ENCODE peak calls at places on chromosomes 3 and 15, in eight cellular contexts. One of them, this sample, is unnamed.

GRCh38 chr15:23734856-23735255 is 47.8 kb upstream of the NDN start:
- DNase-seq in suprapubic skin: no peak
- DNase-seq in lower leg skin: no peak
- DNase-seq in WTC11: no peak
- DNase-seq in mammary epithelial cell: no peak
- DNase-seq in GM20000: no peak
- DNase-seq in lung: no peak
- DNase-seq in progenitor cell of endocrine pancreas: no peak
- DNase-seq in this sample: no peak

GRCh38 chr3:160686955-160687535 is 10.1 kb downstream of the ARL14 start:
- DNase-seq in suprapubic skin: no peak
- DNase-seq in lower leg skin: no peak
- DNase-seq in WTC11: no peak
- DNase-seq in mammary epithelial cell: no peak
- DNase-seq in GM20000: peak
- DNase-seq in lung: no peak
- DNase-seq in progenitor cell of endocrine pancreas: no peak
- DNase-seq in this sample: no peak

GRCh38 chr3:86968224-86968932 is 22.6 kb downstream of the VGLL3 start:
- DNase-seq in suprapubic skin: no peak
- DNase-seq in lower leg skin: no peak
- DNase-seq in WTC11: no peak
- DNase-seq in mammary epithelial cell: no peak
- DNase-seq in GM20000: no peak
- DNase-seq in lung: no peak
- DNase-seq in progenitor cell of endocrine pancreas: no peak
- DNase-seq in this sample: no peak

GRCh38 chr3:187955076-187955952 is 198.6 kb upstream of the LPP start:
- DNase-seq in suprapubic skin: no peak
- DNase-seq in lower leg skin: no peak
- DNase-seq in WTC11: no peak
- DNase-seq in mammary epithelial cell: peak
- DNase-seq in GM20000: no peak
- DNase-seq in lung: no peak
- DNase-seq in progenitor cell of endocrine pancreas: no peak
- DNase-seq in this sample: no peak

GRCh38 chr15:83322061-83322460 is 37.6 kb upstream of the BNC1 start:
- DNase-seq in suprapubic skin: no peak
- DNase-seq in lower leg skin: no peak
- DNase-seq in WTC11: no peak
- DNase-seq in mammary epithelial cell: peak
- DNase-seq in GM20000: no peak
- DNase-seq in lung: no peak
- DNase-seq in progenitor cell of endocrine pancreas: no peak
- DNase-seq in this sample: no peak

GRCh38 chr3:182248349-182248880 is 536.7 kb downstream of the SOX2 start:
- DNase-seq in suprapubic skin: no peak
- DNase-seq in lower leg skin: no peak
- DNase-seq in WTC11: no peak
- DNase-seq in mammary epithelial cell: peak
- DNase-seq in GM20000: peak
- DNase-seq in lung: no peak
- DNase-seq in progenitor cell of endocrine pancreas: no peak
- DNase-seq in this sample: no peak

GRCh38 chr3:146640955-146641867 is 36.1 kb upstream of the PLSCR5 start:
- DNase-seq in suprapubic skin: no peak
- DNase-seq in lower leg skin: no peak
- DNase-seq in WTC11: no peak
- DNase-seq in mammary epithelial cell: peak
- DNase-seq in GM20000: peak
- DNase-seq in lung: no peak
- DNase-seq in progenitor cell of endocrine pancreas: no peak
- DNase-seq in this sample: no peak

GRCh38 chr3:41202834-41203345 is 3.6 kb downstream of the CTNNB1 start:
- DNase-seq in suprapubic skin: no peak
- DNase-seq in lower leg skin: no peak
- DNase-seq in WTC11: no peak
- DNase-seq in mammary epithelial cell: peak
- DNase-seq in GM20000: peak
- DNase-seq in lung: no peak
- DNase-seq in progenitor cell of endocrine pancreas: no peak
- DNase-seq in this sample: no peak

GRCh38 chr15:55909036-55909811 is 84.2 kb downstream of the NEDD4 start:
- DNase-seq in suprapubic skin: no peak
- DNase-seq in lower leg skin: no peak
- DNase-seq in WTC11: no peak
- DNase-seq in mammary epithelial cell: peak
- DNase-seq in GM20000: no peak
- DNase-seq in lung: no peak
- DNase-seq in progenitor cell of endocrine pancreas: no peak
- DNase-seq in this sample: no peak

GRCh38 chr15:65893060-65893459 is 23.8 kb downstream of the RAB11A start:
- DNase-seq in suprapubic skin: no peak
- DNase-seq in lower leg skin: no peak
- DNase-seq in WTC11: no peak
- DNase-seq in mammary epithelial cell: no peak
- DNase-seq in GM20000: no peak
- DNase-seq in lung: no peak
- DNase-seq in progenitor cell of endocrine pancreas: no peak
- DNase-seq in this sample: no peak

GRCh38 chr3:180631317-180631716 is 29.4 kb downstream of the TTC14 start:
- DNase-seq in suprapubic skin: no peak
- DNase-seq in lower leg skin: no peak
- DNase-seq in WTC11: no peak
- DNase-seq in mammary epithelial cell: no peak
- DNase-seq in GM20000: no peak
- DNase-seq in lung: no peak
- DNase-seq in progenitor cell of endocrine pancreas: no peak
- DNase-seq in this sample: no peak

GRCh38 chr15:35626984-35627383 is 81.0 kb upstream of the DPH6 start:
- DNase-seq in suprapubic skin: no peak
- DNase-seq in lower leg skin: no peak
- DNase-seq in WTC11: no peak
- DNase-seq in mammary epithelial cell: no peak
- DNase-seq in GM20000: no peak
- DNase-seq in lung: no peak
- DNase-seq in progenitor cell of endocrine pancreas: no peak
- DNase-seq in this sample: no peak

GRCh38 chr3:36709826-36710365 is 54.5 kb downstream of the DCLK3 start:
- DNase-seq in suprapubic skin: no peak
- DNase-seq in lower leg skin: no peak
- DNase-seq in WTC11: no peak
- DNase-seq in mammary epithelial cell: no peak
- DNase-seq in GM20000: no peak
- DNase-seq in lung: no peak
- DNase-seq in progenitor cell of endocrine pancreas: no peak
- DNase-seq in this sample: no peak

GRCh38 chr3:36713904-36714303 is 50.4 kb downstream of the DCLK3 start:
- DNase-seq in suprapubic skin: no peak
- DNase-seq in lower leg skin: no peak
- DNase-seq in WTC11: no peak
- DNase-seq in mammary epithelial cell: no peak
- DNase-seq in GM20000: no peak
- DNase-seq in lung: no peak
- DNase-seq in progenitor cell of endocrine pancreas: no peak
- DNase-seq in this sample: no peak

GRCh38 chr3:36710606-36711005 is 53.7 kb downstream of the DCLK3 start:
- DNase-seq in suprapubic skin: no peak
- DNase-seq in lower leg skin: no peak
- DNase-seq in WTC11: no peak
- DNase-seq in mammary epithelial cell: no peak
- DNase-seq in GM20000: no peak
- DNase-seq in lung: no peak
- DNase-seq in progenitor cell of endocrine pancreas: no peak
- DNase-seq in this sample: no peak

GRCh38 chr3:36709281-36709680 is 55.1 kb downstream of the DCLK3 start:
- DNase-seq in suprapubic skin: no peak
- DNase-seq in lower leg skin: no peak
- DNase-seq in WTC11: no peak
- DNase-seq in mammary epithelial cell: no peak
- DNase-seq in GM20000: no peak
- DNase-seq in lung: no peak
- DNase-seq in progenitor cell of endocrine pancreas: no peak
- DNase-seq in this sample: no peak

DNA sequence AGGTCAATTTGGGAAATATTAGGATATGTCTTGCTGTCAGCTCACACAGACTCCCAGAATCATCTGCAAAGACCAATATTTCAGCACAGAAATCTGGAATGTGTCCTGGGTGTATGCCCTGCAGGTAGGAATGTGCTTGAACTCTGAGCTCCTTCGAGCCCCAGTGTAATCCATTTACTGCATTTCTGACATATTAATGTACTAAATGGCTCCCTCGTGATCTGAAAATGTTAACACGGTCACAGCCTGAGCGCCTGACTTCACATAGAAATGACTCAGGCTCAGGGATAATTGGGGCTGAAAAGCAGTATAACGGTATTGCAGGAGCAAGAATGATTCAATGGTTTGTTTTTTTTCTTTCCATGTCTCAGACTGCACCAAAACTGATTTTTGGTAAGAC is 50.0 kb downstream of the DCLK3 start:
- DNase-seq in suprapubic skin: no peak
- DNase-seq in lower leg skin: no peak
- DNase-seq in WTC11: no peak
- DNase-seq in mammary epithelial cell: no peak
- DNase-seq in GM20000: no peak
- DNase-seq in lung: no peak
- DNase-seq in progenitor cell of endocrine pancreas: no peak
- DNase-seq in this sample: no peak
- TF ChIP-seq CTCF in suprapubic skin: no peak
- TF ChIP-seq CTCF in lower leg skin: no peak
- TF ChIP-seq CTCF in WTC11: no peak
- TF ChIP-seq CTCF in mammary epithelial cell: peak
- TF ChIP-seq CTCF in GM20000: no peak
- TF ChIP-seq CTCF in lung: no peak
- TF ChIP-seq CTCF in progenitor cell of endocrine pancreas: no peak
- TF ChIP-seq CTCF in this sample: no peak

DNA sequence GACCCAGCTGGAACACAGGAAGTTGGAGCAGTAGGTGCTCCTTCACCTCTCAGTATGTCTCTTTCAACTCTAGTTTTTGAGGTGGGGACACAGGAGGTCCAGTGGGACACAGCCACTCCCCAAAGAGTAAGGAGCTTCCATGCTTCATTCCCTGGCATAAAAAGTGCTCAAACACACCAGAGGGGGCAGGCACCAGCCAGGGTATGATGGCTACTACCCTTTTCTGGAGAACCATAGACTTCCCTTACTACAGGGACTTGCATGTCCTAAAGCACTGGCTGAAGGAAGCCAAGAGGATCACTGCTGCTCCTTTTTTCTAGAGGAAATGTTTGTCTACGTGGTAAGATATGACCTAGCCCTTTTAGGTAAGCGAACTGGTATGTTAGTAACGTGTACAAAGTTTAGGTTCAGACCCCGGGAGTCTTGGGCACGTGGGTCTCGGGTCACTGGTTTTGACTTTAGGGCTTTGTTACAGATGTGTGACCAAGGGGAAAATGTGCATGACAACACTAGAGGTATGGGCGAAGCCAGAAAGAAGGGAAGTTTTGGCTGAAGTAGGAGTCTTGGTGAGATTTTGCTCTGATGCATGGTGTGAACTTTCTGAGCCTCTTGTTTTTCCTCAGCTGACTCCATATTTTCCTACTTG is 11.9 kb downstream of the IL17RB start:
- DNase-seq in suprapubic skin: no peak
- DNase-seq in lower leg skin: no peak
- DNase-seq in WTC11: no peak
- DNase-seq in mammary epithelial cell: no peak
- DNase-seq in GM20000: no peak
- DNase-seq in lung: no peak
- DNase-seq in progenitor cell of endocrine pancreas: no peak
- DNase-seq in this sample: no peak
- TF ChIP-seq CTCF in suprapubic skin: no peak
- TF ChIP-seq CTCF in lower leg skin: no peak
- TF ChIP-seq CTCF in WTC11: no peak
- TF ChIP-seq CTCF in mammary epithelial cell: no peak
- TF ChIP-seq CTCF in GM20000: no peak
- TF ChIP-seq CTCF in lung: no peak
- TF ChIP-seq CTCF in progenitor cell of endocrine pancreas: no peak
- TF ChIP-seq CTCF in this sample: no peak

GRCh38 chr3:77814845-77815244 is 774.9 kb downstream of the ROBO2 start:
- DNase-seq in suprapubic skin: no peak
- DNase-seq in lower leg skin: no peak
- DNase-seq in WTC11: no peak
- DNase-seq in mammary epithelial cell: no peak
- DNase-seq in GM20000: no peak
- DNase-seq in lung: no peak
- DNase-seq in progenitor cell of endocrine pancreas: no peak
- DNase-seq in this sample: no peak

GRCh38 chr3:77816470-77816869 is 776.6 kb downstream of the ROBO2 start:
- DNase-seq in suprapubic skin: no peak
- DNase-seq in lower leg skin: no peak
- DNase-seq in WTC11: no peak
- DNase-seq in mammary epithelial cell: no peak
- DNase-seq in GM20000: no peak
- DNase-seq in lung: no peak
- DNase-seq in progenitor cell of endocrine pancreas: no peak
- DNase-seq in this sample: no peak

GRCh38 chr3:77815467-77815866 is 775.6 kb downstream of the ROBO2 start:
- DNase-seq in suprapubic skin: no peak
- DNase-seq in lower leg skin: no peak
- DNase-seq in WTC11: peak
- DNase-seq in mammary epithelial cell: no peak
- DNase-seq in GM20000: no peak
- DNase-seq in lung: no peak
- DNase-seq in progenitor cell of endocrine pancreas: no peak
- DNase-seq in this sample: no peak
- TF ChIP-seq CTCF in suprapubic skin: no peak
- TF ChIP-seq CTCF in lower leg skin: no peak
- TF ChIP-seq CTCF in WTC11: no peak
- TF ChIP-seq CTCF in mammary epithelial cell: peak
- TF ChIP-seq CTCF in GM20000: no peak
- TF ChIP-seq CTCF in lung: no peak
- TF ChIP-seq CTCF in progenitor cell of endocrine pancreas: peak
- TF ChIP-seq CTCF in this sample: peak

DNA sequence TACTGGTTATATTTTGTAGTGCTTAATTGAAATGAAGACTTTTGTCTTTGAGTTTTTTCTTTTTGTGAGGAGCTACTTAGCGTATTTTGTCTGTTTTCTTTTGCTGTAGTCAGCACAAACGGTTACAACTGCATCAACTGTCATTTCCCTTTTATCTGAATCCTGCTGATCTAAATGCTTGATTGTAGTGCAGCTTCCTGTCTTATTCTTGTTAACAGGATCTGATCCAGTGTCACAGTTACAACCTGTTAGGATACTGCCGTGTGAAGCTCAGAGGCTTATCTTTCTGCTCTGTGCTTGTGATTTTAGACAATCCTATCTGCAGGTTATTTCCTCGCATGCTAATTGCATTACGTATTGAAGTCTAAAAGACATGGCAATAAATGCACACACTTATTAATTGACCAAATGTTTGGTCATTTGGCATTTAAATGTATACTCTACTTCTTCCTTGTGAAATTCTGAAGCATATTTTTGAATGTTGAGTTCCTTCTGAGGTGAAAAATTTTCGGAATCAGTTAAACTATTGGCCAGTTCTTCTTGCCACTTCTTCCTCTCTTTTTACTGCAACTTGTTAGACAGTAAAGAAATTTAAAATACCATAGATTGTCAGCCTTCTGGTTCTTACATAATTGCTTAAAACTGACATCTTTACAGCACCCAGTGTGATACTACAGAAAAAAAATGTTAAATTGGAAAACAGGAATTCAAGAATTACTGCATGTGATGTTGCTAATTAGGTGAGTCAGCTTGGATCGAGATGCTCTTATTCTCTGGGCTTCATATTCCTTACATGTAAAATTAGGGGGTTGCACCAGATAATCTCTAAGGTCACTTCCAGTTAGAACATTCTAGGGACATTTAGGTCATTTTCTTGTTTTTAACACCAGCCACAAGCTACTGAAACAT is 168.2 kb downstream of the MBNL1 start:
- DNase-seq in suprapubic skin: no peak
- DNase-seq in lower leg skin: no peak
- DNase-seq in WTC11: no peak
- DNase-seq in mammary epithelial cell: no peak
- DNase-seq in GM20000: no peak
- DNase-seq in lung: no peak
- DNase-seq in progenitor cell of endocrine pancreas: no peak
- DNase-seq in this sample: no peak
- TF ChIP-seq CTCF in suprapubic skin: no peak
- TF ChIP-seq CTCF in lower leg skin: no peak
- TF ChIP-seq CTCF in WTC11: no peak
- TF ChIP-seq CTCF in mammary epithelial cell: no peak
- TF ChIP-seq CTCF in GM20000: no peak
- TF ChIP-seq CTCF in lung: no peak
- TF ChIP-seq CTCF in progenitor cell of endocrine pancreas: no peak
- TF ChIP-seq CTCF in this sample: no peak